ENCODE peak calls at places on chromosomes 4 and X, in ten cellular contexts. K is GF-D8; J is EH; N is astrocyte; C is D341Med; Z is NCI-H1105; V is NCI-H2029 treated with DMSO at 0.1 percent for 48 hours; U is Jurkat, Clone E6-1; T is SW 1271; O is stimulated activated naive CD4-positive, alpha-beta T cell. A is an unnamed sample.

GRCh38 chrX:149274516-149275105 is 230.5 kb downstream of the IDS start:
- DNase-seq in K (no peak), J (peak), N (peak), C (no peak), Z (no peak), V (no peak), U (no peak), T (no peak), O (no peak), A (no peak)

GRCh38 chr4:46250997-46251396 is 127.1 kb upstream of the GABRG1 start:
- DNase-seq in K (no peak), J (no peak), N (no peak), C (no peak), Z (no peak), V (no peak), U (no peak), T (no peak), O (no peak), A (no peak)

GRCh38 chr4:86664959-86665358 is 70.8 kb downstream of the PTPN13 start:
- DNase-seq in K (no peak), J (peak), N (peak), C (no peak), Z (no peak), V (no peak), U (no peak), T (no peak), O (no peak), A (no peak)

GRCh38 chr4:31516520-31516919 is 796.4 kb downstream of the PCDH7 start:
- DNase-seq in K (no peak), J (no peak), N (no peak), C (no peak), Z (no peak), V (no peak), U (no peak), T (no peak), O (no peak), A (no peak)

GRCh38 chrX:119406739-119407138 is 7.6 kb downstream of the SLC25A43 start:
- DNase-seq in K (no peak), J (peak), N (peak), C (no peak), Z (no peak), V (no peak), U (no peak), T (no peak), O (no peak), A (no peak)

GRCh38 chr4:64721106-64721505 is 311.9 kb upstream of the TECRL start:
- DNase-seq in K (no peak), J (no peak), N (no peak), C (no peak), Z (no peak), V (no peak), U (no peak), T (no peak), O (no peak), A (no peak)

GRCh38 chr4:145315828-145316227 is 135.4 kb upstream of the OTUD4 start:
- DNase-seq in K (no peak), J (peak), N (peak), C (no peak), Z (no peak), V (no peak), U (no peak), T (no peak), O (no peak), A (no peak)

GRCh38 chr4:83207497-83208105 is 77.0 kb downstream of the COQ2 start:
- DNase-seq in K (no peak), J (peak), N (peak), C (no peak), Z (no peak), V (no peak), U (no peak), T (peak), O (no peak), A (no peak)

GRCh38 chrX:50100188-50100587 is 100.6 kb downstream of the AKAP4 start:
- DNase-seq in K (no peak), J (peak), N (no peak), C (peak), Z (no peak), V (peak), U (peak), T (no peak), O (no peak), A (no peak)

GRCh38 chrX:5898463-5898862 is 330.2 kb downstream of the NLGN4X start:
- DNase-seq in K (no peak), J (no peak), N (peak), C (no peak), Z (no peak), V (no peak), U (no peak), T (no peak), O (no peak), A (no peak)